ENCODE peak calls at places on chromosomes 13 and 19, in eight cellular contexts. X, D, H, R, P, G, V and A are unnamed samples.
A peak's percentile ranks its signal among the peaks of the same experiment; 100 is the strongest.

GRCh38 chr13:66634384-66634783 is 595.8 kb downstream of the PCDH9 start:
- DNase-seq in R (peak; percentile 47), P (no peak), D (no peak), V (no peak), X (no peak), G (no peak), H (no peak), A (no peak)

GRCh38 chr19:1839658-1840540 is 8.4 kb downstream of the REXO1 start:
- DNase-seq in P (no peak), X (no peak), V (no peak), G (no peak), H (no peak), R (no peak), D (no peak), A (no peak)

GRCh38 chr19:15532779-15533521 is 24.6 kb downstream of the CYP4F22 start:
- DNase-seq in H (no peak), P (no peak), V (no peak), R (no peak), G (no peak), X (no peak), D (no peak), A (no peak)

GRCh38 chr13:57946361-57946760 is 314.8 kb downstream of the PCDH17 start:
- DNase-seq in R (no peak), H (no peak), X (no peak), D (no peak), V (no peak), G (no peak), P (no peak), A (no peak)

GRCh38 chr19:39390460-39390758 is 497 bp downstream of the PAF1 start:
- DNase-seq in R (peak; percentile 44), X (peak; percentile 59), G (no peak), P (no peak), H (peak; percentile 84), V (no peak), D (no peak), A (no peak)

GRCh38 chr13:90738881-90739280 is 608.6 kb upstream of the MIR17HG start:
- DNase-seq in D (no peak), V (no peak), P (no peak), X (no peak), H (no peak), R (no peak), G (no peak), A (no peak)

GRCh38 chr19:5536337-5536894 is 31.3 kb downstream of the TINCR start:
- DNase-seq in P (no peak), V (no peak), D (peak; percentile 91), H (no peak), G (peak; percentile 27), X (no peak), R (peak; percentile 30), A (peak; percentile 90)

GRCh38 chr13:49610176-49610575 is 18.1 kb upstream of the ARL11 start:
- DNase-seq in X (no peak), H (no peak), D (no peak), P (no peak), G (no peak), R (no peak), V (no peak), A (no peak)

GRCh38 chr13:33236021-33236420 is 49.5 kb downstream of the STARD13 start:
- DNase-seq in G (no peak), H (no peak), R (peak; percentile 83), V (no peak), D (no peak), P (no peak), X (no peak), A (no peak)

GRCh38 chr19:38713227-38713649 is 31.0 kb downstream of the CAPN12 start:
- DNase-seq in X (no peak), D (no peak), G (peak; percentile 74), V (no peak), P (no peak), R (peak; percentile 49), H (no peak), A (no peak)

GRCh38 chr19:33132425-33132824 is 511 bp downstream of the WDR88 start:
- DNase-seq in D (peak; percentile 53), X (no peak), R (no peak), P (no peak), H (no peak), V (no peak), G (no peak), A (no peak)

GRCh38 chr19:47886010-47886559 is at the start of gene SULT2A1:
- DNase-seq in X (no peak), D (no peak), H (no peak), P (no peak), V (no peak), G (no peak), R (no peak), A (no peak)

GRCh38 chr13:111315347-111315995 is 5.0 kb upstream of the TEX29 start:
- DNase-seq in D (no peak), V (no peak), P (no peak), H (no peak), X (no peak), R (peak; percentile 34), G (no peak), A (no peak)

GRCh38 chr13:18962168-18962734 is 219.4 kb downstream of the TUBA3C start:
- DNase-seq in P (no peak), R (no peak), V (no peak), X (no peak), D (no peak), H (no peak), G (no peak), A (no peak)

GRCh38 chr19:33811736-33812387 is 15.2 kb downstream of the KCTD15 start:
- DNase-seq in P (no peak), R (peak; percentile 12), D (no peak), G (no peak), X (no peak), H (no peak), V (no peak), A (no peak)

GRCh38 chr19:29528350-29528945 is 2.7 kb downstream of the VSTM2B start:
- DNase-seq in H (no peak), X (peak; percentile 19), P (no peak), R (peak; percentile 74), D (peak; percentile 86), V (no peak), G (peak; percentile 44), A (peak; percentile 98)

GRCh38 chr13:20136781-20137703 is 23.8 kb downstream of the GJA3 start:
- DNase-seq in V (no peak), G (no peak), X (no peak), P (no peak), H (no peak), D (peak; percentile 77), R (peak; percentile 18), A (no peak)

GRCh38 chr19:55609326-55609725 is 3.9 kb downstream of the ZNF865 start:
- DNase-seq in G (no peak), R (no peak), D (no peak), P (no peak), V (no peak), H (no peak), X (no peak), A (no peak)